ENCODE peak calls at places on chromosomes 11 and 22, in four cellular contexts. G is MM.1S, W is mesendoderm, M is Karpas-422. C is an unnamed sample.

GRCh38 chr22:40204331-40205116 is 26.8 kb downstream of the TNRC6B start:
- DNase-seq in G (no peak), W (no peak), M (no peak), C (no peak)

GRCh38 chr22:39098576-39098975 is 1.5 kb downstream of the APOBEC3H start:
- DNase-seq in G (no peak), W (no peak), M (no peak), C (no peak)

GRCh38 chr22:50190182-50190951 is 4.7 kb downstream of the TRABD start:
- DNase-seq in G (peak; percentile 83), W (peak; percentile 75), M (peak; percentile 94), C (peak; percentile 53)

GRCh38 chr11:1838426-1839131 is at the start of gene TNNI2:
- DNase-seq in G (no peak), W (no peak), M (no peak), C (no peak)

GRCh38 chr22:35835998-35836691 is 118.5 kb downstream of the APOL5 start:
- DNase-seq in G (no peak), W (peak; percentile 96), M (peak; percentile 28), C (no peak)

GRCh38 chr11:15342163-15342562 is 227.4 kb downstream of the INSC start:
- DNase-seq in G (no peak), W (peak; percentile 33), M (no peak), C (no peak)

GRCh38 chr11:41431784-41432183 is 27.7 kb downstream of the LRRC4C start:
- DNase-seq in G (no peak), W (peak; percentile 69), M (peak; percentile 45), C (no peak)

GRCh38 chr11:8329336-8329735 is 65.7 kb upstream of the LMO1 start:
- DNase-seq in G (no peak), W (no peak), M (no peak), C (no peak)

GRCh38 chr11:75380716-75381420 is 18.4 kb upstream of the RPS3 start:
- DNase-seq in G (no peak), W (peak; percentile 70), M (no peak), C (no peak)

GRCh38 chr11:58024601-58025091 is 965 bp downstream of the OR9Q1 start:
- DNase-seq in G (no peak), W (no peak), M (no peak), C (no peak)

GRCh38 chr11:36363361-36364272 is 67.5 kb downstream of the PRR5L start:
- DNase-seq in G (peak; percentile 10), W (peak; percentile 78), M (no peak), C (no peak)

GRCh38 chr11:18010977-18011586 is 1.8 kb downstream of the SERGEF start:
- DNase-seq in G (no peak), W (no peak), M (no peak), C (no peak)

GRCh38 chr11:115324569-115325432 is 179.4 kb downstream of the CADM1 start:
- DNase-seq in G (peak; percentile 87), W (peak; percentile 81), M (peak; percentile 75), C (peak; percentile 27)

GRCh38 chr22:42716649-42717127 is 4.0 kb downstream of the A4GALT start:
- DNase-seq in G (peak; percentile 87), W (no peak), M (peak; percentile 73), C (no peak)

GRCh38 chr11:67303989-67304411 is 670 bp downstream of the SSH3 start:
- DNase-seq in G (no peak), W (peak; percentile 70), M (no peak), C (no peak)

GRCh38 chr22:44337658-44338004 is 24.9 kb upstream of the SHISAL1 start:
- DNase-seq in G (no peak), W (peak; percentile 41), M (no peak), C (no peak)

GRCh38 chr22:44338183-44338812 is 25.5 kb upstream of the SHISAL1 start:
- DNase-seq in G (no peak), W (no peak), M (no peak), C (no peak)

GRCh38 chr22:44336962-44337657 is 24.4 kb upstream of the SHISAL1 start:
- DNase-seq in G (no peak), W (no peak), M (no peak), C (no peak)

GRCh38 chr22:44340271-44341239 is 27.8 kb upstream of the SHISAL1 start:
- DNase-seq in G (no peak), W (no peak), M (no peak), C (no peak)

DNA sequence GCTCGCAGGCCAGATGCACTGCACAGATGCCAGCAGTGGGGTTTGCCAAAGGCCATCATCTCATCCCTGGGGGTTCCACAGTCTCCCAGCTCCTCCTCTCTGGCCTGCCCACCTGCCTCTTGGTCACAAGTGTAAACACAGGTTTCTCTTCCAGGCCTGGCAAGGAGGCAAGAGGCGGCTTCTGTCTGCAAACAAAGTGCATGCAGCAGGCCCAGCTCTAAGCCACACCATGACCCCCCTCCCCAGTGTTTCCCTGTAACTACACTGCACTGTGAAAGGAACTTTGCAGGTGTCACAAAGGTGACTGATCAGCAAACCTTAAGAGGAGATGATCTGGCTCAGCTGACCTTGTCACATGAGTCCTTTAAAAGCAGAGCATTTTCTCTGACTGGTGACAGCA is 26.2 kb upstream of the SHISAL1 start:
- DNase-seq in G (peak; percentile 48), W (no peak), M (no peak), C (no peak)
- H3K79me2 ChIP-seq in G (no peaks in the 10 kb centered on the region), W (no peaks in the 10 kb centered on the region), M (no peaks in the 10 kb centered on the region), C (no peaks in the 10 kb centered on the region)

DNA sequence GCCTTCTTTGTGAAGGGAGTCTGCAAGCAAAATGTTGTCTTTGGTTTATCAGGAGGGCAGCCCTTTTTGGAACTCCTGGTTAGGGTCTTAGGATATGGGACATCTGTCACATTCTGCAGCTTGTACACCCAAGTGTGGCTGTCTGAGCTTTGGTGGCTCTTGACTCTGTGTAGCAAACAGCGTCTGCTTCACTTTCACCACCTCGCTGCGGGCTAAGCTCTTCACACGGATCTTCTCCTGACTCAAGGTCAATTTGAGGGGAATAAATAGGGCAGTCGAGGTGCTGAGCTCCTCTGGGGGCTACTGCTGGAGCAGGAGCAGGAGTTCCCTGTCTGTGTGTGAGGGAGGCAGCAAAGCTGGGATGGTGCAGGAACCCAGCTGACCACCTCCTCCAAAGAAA is 10.6 kb downstream of the MICAL2 start:
- DNase-seq in G (no peak), W (no peak), M (no peak), C (no peak)
- H3K27ac ChIP-seq in G (no peak overlapping the region), W (no peak overlapping the region), M (no peak overlapping the region), C (no peak overlapping the region)

GRCh38 chr22:23180893-23181762 is 819 bp downstream of the BCR start:
- DNase-seq in G (peak; percentile 42), W (peak; percentile 55), M (no peak), C (peak; percentile 40)
- H3K9ac ChIP-seq in G (peak overlapping the region; percentile 76), W (peak overlapping the region; percentile 95), M (peak overlapping the region; percentile 62), C (peak overlapping the region; percentile 68)

GRCh38 chr11:110345756-110346155 is 49.3 kb upstream of the RDX start:
- DNase-seq in G (no peak), W (no peak), M (no peak), C (no peak)
- H3K79me2 ChIP-seq in G (no peaks in the 10 kb centered on the region), W (no peaks in the 10 kb centered on the region), M (no peaks in the 10 kb centered on the region), C (no peaks in the 10 kb centered on the region)

DNA sequence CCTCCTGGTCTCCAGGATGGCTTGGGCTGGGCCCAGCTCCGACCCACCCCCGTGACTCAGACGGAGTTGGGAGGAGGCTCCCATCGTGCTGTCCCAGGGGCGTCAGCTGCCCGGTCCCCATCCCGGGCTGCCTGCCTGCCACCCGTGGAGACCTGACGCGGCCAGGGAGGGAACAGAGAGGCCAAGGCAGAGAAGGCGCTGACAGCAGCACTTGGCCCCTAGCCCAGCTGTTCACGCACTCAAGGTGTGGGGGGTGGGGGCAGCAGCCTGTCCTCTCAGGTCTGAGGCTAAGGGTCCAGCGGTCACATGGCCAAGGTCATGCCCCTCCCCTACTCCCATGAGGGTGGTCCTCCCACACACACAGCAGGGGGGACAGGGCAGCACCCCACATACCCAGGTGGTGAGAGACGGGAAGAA is 48.6 kb downstream of the ELFN2 start:
- DNase-seq in G (no peak), W (no peak), M (no peak), C (no peak)
- H3K27ac ChIP-seq in G (peak overlapping the region; percentile 48), W (no peak overlapping the region), M (peak overlapping the region; percentile 69), C (no peak overlapping the region)

GRCh38 chr11:27470166-27470565 is 2.4 kb downstream of the LGR4 start:
- DNase-seq in G (no peak), W (no peak), M (no peak), C (no peak)
- H3K9ac ChIP-seq in G (no peak overlapping the region), W (no peak overlapping the region), M (no peak overlapping the region), C (no peak overlapping the region)

DNA sequence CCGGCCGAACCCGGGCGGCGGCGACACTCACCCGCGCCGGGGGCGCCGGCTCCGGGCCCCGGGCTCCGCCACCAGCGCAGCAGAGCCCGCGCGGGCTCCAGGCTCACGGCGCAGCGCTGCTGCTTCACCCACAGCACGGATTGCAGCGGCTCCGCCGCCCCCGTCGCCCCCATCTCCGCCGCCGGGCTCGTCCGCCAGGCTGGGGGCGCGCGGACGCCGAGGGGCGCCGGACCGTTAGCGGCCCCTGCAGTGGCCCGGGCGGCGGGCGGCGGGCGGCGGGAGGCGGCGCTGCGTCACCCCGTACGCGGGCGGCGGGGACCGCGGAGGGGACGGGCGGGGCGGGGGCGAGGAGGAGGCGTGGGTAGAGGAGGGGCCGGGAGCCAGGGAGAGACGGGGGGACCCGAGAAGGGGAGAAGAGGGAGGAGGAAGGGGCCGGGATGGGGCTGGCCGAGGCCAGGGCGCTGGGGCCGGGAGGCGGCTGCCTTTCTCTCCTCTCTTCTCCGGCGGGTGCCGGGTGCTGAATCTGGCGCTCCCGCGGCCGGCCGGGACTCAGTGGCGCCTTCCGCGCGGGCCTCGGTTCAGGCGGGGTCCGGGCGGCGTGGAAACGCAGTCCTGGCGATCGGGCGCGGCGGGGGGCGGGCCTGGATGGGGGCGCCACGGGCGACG is at the start of gene CERK:
- DNase-seq in G (peak; percentile 75), W (peak; percentile 69), M (peak; percentile 89), C (peak; percentile 79)
- H3K79me2 ChIP-seq in G (peaks cover 45% of the 10 kb centered on the region), W (peaks cover 21% of the 10 kb centered on the region), M (peaks cover 44% of the 10 kb centered on the region), C (peaks cover 52% of the 10 kb centered on the region)

GRCh38 chr22:48256776-48257689 is 1494.6 kb downstream of the TBC1D22A start:
- DNase-seq in G (no peak), W (no peak), M (no peak), C (no peak)
- H3K27ac ChIP-seq in G (no peak overlapping the region), W (no peak overlapping the region), M (no peak overlapping the region), C (no peak overlapping the region)